ENCODE peak calls at places on chromosomes 11 and 22, in four cellular contexts. P is stimulated activated CD4-positive, alpha-beta T cell treated with anti-CD3 and anti-CD28 coated beads, Interleukin-1b, Interleukin-23, amount 100 ng/mL, for 4 hours; S is fibroblast of pulmonary artery; X is GM19239. A is an unnamed sample.

GRCh38 chr22:24171822-24172221 is 9.5 kb upstream of the SUSD2 start:
- DNase-seq in S (no peak), P (no peak), X (no peak), A (no peak)

GRCh38 chr11:11152877-11153276 is 200.2 kb downstream of the CSNK2A3 start:
- DNase-seq in X (no peak), S (no peak), P (no peak), A (no peak)

GRCh38 chr11:94145916-94146315 is 17.3 kb downstream of the PANX1 start:
- DNase-seq in X (no peak), P (no peak), S (no peak), A (no peak)

GRCh38 chr11:104830080-104830479 is 68.2 kb downstream of the CASP12 start:
- DNase-seq in P (no peak), S (peak; percentile 79), X (no peak), A (no peak)

GRCh38 chr22:50146440-50147228 is 23.9 kb upstream of the PANX2 start:
- DNase-seq in X (no peak), P (no peak), S (peak; percentile 80), A (no peak)

GRCh38 chr11:128689586-128689945 is 4.3 kb upstream of the FLI1 start:
- DNase-seq in S (no peak), P (no peak), X (no peak), A (no peak)

GRCh38 chr11:110711776-110712642 is at the start of gene ARHGAP20:
- DNase-seq in X (peak; percentile 61), P (peak; percentile 47), S (peak; percentile 67), A (peak; percentile 85)

GRCh38 chr22:41001722-41002122 is 50.5 kb downstream of the RBX1 start:
- DNase-seq in X (no peak), S (peak; percentile 42), P (no peak), A (no peak)

GRCh38 chr22:29469755-29470154 is 10.3 kb upstream of the NEFH start:
- DNase-seq in P (no peak), X (no peak), S (no peak), A (no peak)

GRCh38 chr11:87280143-87280542 is 242.4 kb downstream of the TMEM135 start:
- DNase-seq in S (no peak), P (no peak), X (no peak), A (no peak)

GRCh38 chr22:29700949-29701927 is 18.6 kb upstream of the CABP7 start:
- DNase-seq in X (no peak), P (no peak), S (peak; percentile 25), A (peak; percentile 55)

GRCh38 chr11:20522536-20522935 is 76.9 kb upstream of the SLC6A5 start:
- DNase-seq in X (no peak), S (no peak), P (no peak), A (no peak)

GRCh38 chr22:37019309-37020191 is at the start of the genes MPST and TST:
- DNase-seq in P (peak; percentile 31), X (peak; percentile 96), S (peak; percentile 62), A (peak; percentile 57)

GRCh38 chr11:746289-747175 is 732 bp upstream of the TALDO1 start:
- DNase-seq in P (no peak), S (no peak), X (no peak), A (no peak)

GRCh38 chr22:26586556-26587325 is 3.2 kb downstream of the TPST2 start:
- DNase-seq in S (no peak), P (no peak), X (no peak), A (no peak)

GRCh38 chr11:10139656-10140055 is 154.4 kb downstream of the SBF2 start:
- DNase-seq in X (no peak), P (no peak), S (peak; percentile 84), A (no peak)

GRCh38 chr11:71383461-71383860 is 64.7 kb downstream of the DHCR7 start:
- DNase-seq in S (no peak), P (no peak), X (peak; percentile 54), A (peak; percentile 62)

GRCh38 chr11:369336-370018 is at the start of gene B4GALNT4:
- DNase-seq in S (peak; percentile 22), P (peak; percentile 43), X (peak; percentile 38), A (no peak)

GRCh38 chr11:105181521-105181920 is 42.0 kb upstream of the CARD18 start:
- DNase-seq in X (no peak), S (peak; percentile 83), P (no peak), A (no peak)

GRCh38 chr22:43317252-43317651 is 25.9 kb downstream of the SCUBE1 start:
- DNase-seq in X (no peak), P (no peak), S (no peak), A (no peak)

GRCh38 chr11:48307760-48308386 is 1.9 kb downstream of the OR4S1 start:
- DNase-seq in P (peak; percentile 43), S (peak; percentile 59), X (peak; percentile 39), A (peak; percentile 34)

GRCh38 chr11:115439385-115439784 is 64.8 kb downstream of the CADM1 start:
- DNase-seq in S (no peak), X (no peak), P (no peak), A (peak; percentile 3)

GRCh38 chr11:12013771-12014170 is 5.3 kb upstream of the DKK3 start:
- DNase-seq in S (peak; percentile 15), P (no peak), X (no peak), A (no peak)

A was measured in germinal center.